ENCODE peak calls at places on chromosomes 16 and 17, in seven cellular contexts. B is SK-N-SH, H is HepG2, P is K562, N is HCT116, V is GM12878, L is H1. J is an unnamed sample.

GRCh38 chr17:194844-195602 is 13.6 kb upstream of the DOC2B start:
- DNase-seq in V (no peak), H (no peak), L (no peak), N (no peak), P (no peak), B (no peak), J (no peak)

GRCh38 chr16:12406158-12406557 is 397.5 kb downstream of the CPPED1 start:
- DNase-seq in P (no peak), N (no peak), V (no peak), B (no peak), L (no peak), H (no peak), J (no peak)

GRCh38 chr16:81873843-81874752 is 95.0 kb downstream of the PLCG2 start:
- DNase-seq in V (no peak), H (peak), P (peak), N (peak), L (peak), B (peak), J (no peak)

GRCh38 chr17:40417258-40417608 is 463 bp downstream of the TOP2A start:
- DNase-seq in N (no peak), V (no peak), B (no peak), L (no peak), H (peak), P (peak), J (peak)

GRCh38 chr17:82305727-82306300 is 11.6 kb downstream of the CD7 start:
- DNase-seq in V (no peak), N (no peak), B (no peak), L (no peak), P (no peak), H (no peak), J (no peak)

GRCh38 chr17:82235056-82235774 is 6.4 kb downstream of the SLC16A3 start:
- DNase-seq in V (no peak), N (no peak), L (no peak), P (no peak), H (no peak), B (no peak), J (no peak)

GRCh38 chr17:50379733-50380132 is 6.7 kb downstream of the EME1 start:
- DNase-seq in P (no peak), V (no peak), H (no peak), N (no peak), B (no peak), L (no peak), J (no peak)

GRCh38 chr16:21524068-21524751 is 75.2 kb upstream of the METTL9 start:
- DNase-seq in B (no peak), N (no peak), P (no peak), V (no peak), L (no peak), H (peak), J (no peak)

GRCh38 chr17:43438626-43439529 is 40.1 kb downstream of the ARL4D start:
- DNase-seq in B (no peak), P (no peak), V (no peak), N (no peak), L (no peak), H (no peak), J (no peak)

GRCh38 chr17:49691677-49692191 is 13.8 kb upstream of the SPOP start:
- DNase-seq in V (no peak), H (no peak), L (no peak), P (no peak), N (no peak), B (no peak), J (no peak)

GRCh38 chr17:39845052-39845976 is 18.8 kb downstream of the IKZF3 start:
- DNase-seq in P (no peak), N (no peak), H (no peak), V (no peak), B (no peak), L (no peak), J (no peak)

GRCh38 chr16:9545500-9546437 is 454.3 kb downstream of the HAPSTR1 start:
- DNase-seq in V (no peak), H (peak), L (no peak), P (no peak), N (no peak), B (no peak), J (no peak)

GRCh38 chr16:26983426-26983825 is 83.3 kb upstream of the C16orf82 start:
- DNase-seq in H (no peak), N (no peak), P (no peak), B (no peak), L (no peak), V (no peak), J (no peak)

GRCh38 chr16:1312459-1312801 is 3.0 kb downstream of the UBE2I start:
- DNase-seq in P (no peak), V (no peak), H (no peak), B (no peak), L (no peak), N (no peak), J (no peak)

GRCh38 chr17:78642707-78643106 is 65.5 kb upstream of the DNAH17 start:
- DNase-seq in H (no peak), V (no peak), N (no peak), B (no peak), P (no peak), L (no peak), J (no peak)

GRCh38 chr17:56751145-56751743 is 82.5 kb downstream of the C17orf67 start:
- DNase-seq in B (no peak), N (no peak), P (no peak), V (no peak), L (no peak), H (no peak), J (no peak)

GRCh38 chr17:56755310-56755709 is 78.4 kb downstream of the C17orf67 start:
- DNase-seq in N (no peak), H (no peak), B (no peak), L (no peak), V (no peak), P (no peak), J (no peak)

GRCh38 chr17:56756536-56756935 is 77.2 kb downstream of the C17orf67 start:
- DNase-seq in L (no peak), N (no peak), V (no peak), H (peak), P (no peak), B (no peak), J (no peak)

GRCh38 chr17:56754523-56755208 is 79.1 kb downstream of the C17orf67 start:
- DNase-seq in P (no peak), N (no peak), L (no peak), B (peak), H (peak), V (no peak), J (peak)

DNA sequence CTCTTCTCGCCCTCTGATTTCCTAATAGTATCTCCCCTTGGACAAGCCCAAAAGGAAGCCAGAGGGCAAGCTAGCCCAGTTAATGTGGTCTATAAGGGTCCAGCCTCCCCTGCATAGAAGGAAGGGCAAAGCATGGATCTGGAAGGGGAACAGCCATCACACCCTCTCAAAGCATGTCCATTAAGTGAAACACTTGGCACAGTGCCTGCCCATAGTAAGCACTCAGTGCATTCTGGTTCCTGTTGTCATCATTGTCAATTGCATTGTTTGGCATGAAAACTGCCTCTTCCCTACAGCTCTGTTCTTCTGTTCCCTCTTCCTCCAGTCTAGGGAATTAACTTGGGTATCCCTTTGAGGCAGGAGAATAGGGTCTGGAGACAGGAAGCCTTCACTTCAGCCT is 81.5 kb downstream of the C17orf67 start:
- DNase-seq in B (no peak), P (no peak), V (no peak), L (no peak), H (no peak), N (no peak), J (no peak)
- TF ChIP-seq JUND in B (no peak), P (no peak), V (no peak), L (no peak), H (no peak), N (no peak), J (no peak)

GRCh38 chr17:68697850-68698313 is 96.7 kb upstream of the FAM20A start:
- DNase-seq in H (peak), P (no peak), B (no peak), V (no peak), N (no peak), L (no peak), J (peak)
- TF ChIP-seq JUND in H (no peak), P (no peak), B (no peak), V (no peak), N (no peak), L (no peak), J (no peak)

GRCh38 chr16:70162041-70162451 is 11.5 kb upstream of the CLEC18C start:
- DNase-seq in N (no peak), V (no peak), H (peak), B (peak), P (peak), L (no peak), J (peak)
- TF ChIP-seq JUND in N (no peak), V (no peak), H (peak), B (no peak), P (no peak), L (no peak), J (no peak)

DNA sequence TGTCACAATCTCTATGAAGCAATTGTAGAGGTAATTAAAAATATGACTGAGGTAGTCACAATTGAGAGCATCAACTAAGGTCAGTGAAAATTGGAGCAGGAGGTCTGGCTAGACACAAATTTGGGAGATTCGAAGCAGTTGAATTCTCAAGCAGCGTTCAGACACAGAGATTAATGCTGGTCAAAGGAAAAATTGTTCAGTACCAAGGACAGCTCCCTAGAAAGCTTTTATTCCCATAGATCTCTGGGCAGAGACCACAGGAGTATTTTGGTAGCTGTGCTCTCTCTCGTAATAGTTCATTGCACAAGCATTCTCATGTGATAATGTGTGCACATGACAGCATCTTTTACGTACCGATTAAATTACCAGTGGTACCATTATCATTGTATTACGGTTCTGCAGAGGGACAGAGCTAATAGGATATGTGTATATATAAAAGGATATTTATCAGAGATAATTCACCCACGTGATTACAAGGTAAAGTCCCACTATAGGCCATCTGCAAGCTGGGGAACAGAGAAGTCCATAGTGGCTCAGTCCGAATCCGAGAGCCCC is 387.5 kb upstream of the HSBP1 start:
- DNase-seq in B (no peak), P (no peak), H (peak), V (no peak), N (no peak), L (no peak), J (peak)
- TF ChIP-seq JUND in B (no peak), P (no peak), H (no peak), V (no peak), N (no peak), L (no peak), J (no peak)

J was measured in T47D.